ENCODE peak calls at places on chromosomes 6 and 20, in ten cellular contexts. E is GM10248, F is glutamatergic neuron, K is HFF-Myc, U is nephron progenitor cell, C is astrocyte of the spinal cord, I is HCT116, J is AG09309, H is GM13977, B is AG10803. Q is an unnamed sample.

GRCh38 chr6:43669922-43670622 is 17.5 kb downstream of the MRPS18A start:
- DNase-seq in E (peak; percentile 55), F (no peak), H (peak; percentile 45), I (no peak), U (no peak), C (no peak), J (no peak), B (no peak), K (no peak), Q (peak; percentile 34)

GRCh38 chr6:100479180-100480035 is 14.7 kb upstream of the SIM1 start:
- DNase-seq in J (no peak), B (peak; percentile 59), H (no peak), U (no peak), C (peak; percentile 63), I (peak; percentile 54), E (no peak), F (no peak), K (no peak), Q (peak; percentile 66)

GRCh38 chr6:82781805-82782204 is 283.8 kb downstream of the UBE3D start:
- DNase-seq in I (no peak), K (no peak), H (no peak), E (no peak), U (no peak), J (no peak), C (no peak), B (no peak), F (no peak), Q (no peak)

GRCh38 chr6:116253188-116253504 is 729 bp downstream of the TSPYL4 start:
- DNase-seq in J (no peak), U (no peak), F (no peak), C (no peak), B (no peak), I (no peak), K (no peak), E (no peak), H (no peak), Q (no peak)

GRCh38 chr6:21587925-21588811 is 5.4 kb upstream of the SOX4 start:
- DNase-seq in E (peak; percentile 53), C (peak; percentile 64), J (no peak), F (peak; percentile 84), I (peak; percentile 44), K (no peak), H (peak; percentile 53), B (peak; percentile 49), U (peak; percentile 72), Q (peak; percentile 52)

GRCh38 chr20:21557246-21557982 is 43.5 kb upstream of the NKX2-2 start:
- DNase-seq in K (no peak), E (no peak), B (no peak), I (no peak), F (no peak), C (no peak), H (no peak), J (no peak), U (no peak), Q (no peak)

GRCh38 chr6:11974089-11974488 is 38.0 kb upstream of the HIVEP1 start:
- DNase-seq in K (no peak), H (no peak), U (no peak), I (no peak), E (no peak), B (peak; percentile 52), J (peak; percentile 35), F (no peak), C (peak; percentile 27), Q (peak; percentile 25)

GRCh38 chr20:41577129-41578009 is 40.8 kb downstream of the CHD6 start:
- DNase-seq in C (no peak), H (no peak), U (no peak), J (no peak), E (no peak), F (no peak), K (no peak), B (no peak), I (no peak), Q (no peak)

GRCh38 chr6:139686308-139686707 is 311.9 kb upstream of the CITED2 start:
- DNase-seq in F (no peak), C (no peak), B (peak; percentile 51), I (no peak), K (no peak), J (no peak), U (no peak), E (no peak), H (no peak), Q (peak; percentile 48)

GRCh38 chr6:170130771-170131241 is 160.1 kb downstream of the DLL1 start:
- DNase-seq in C (no peak), H (no peak), K (no peak), U (no peak), F (no peak), B (no peak), J (no peak), E (no peak), I (no peak), Q (no peak)

GRCh38 chr6:31340228-31340627 is 16.8 kb downstream of the HLA-B start:
- DNase-seq in C (no peak), K (no peak), U (no peak), E (no peak), J (no peak), I (no peak), B (no peak), H (no peak), F (no peak), Q (no peak)

GRCh38 chr6:17964633-17965032 is 22.8 kb downstream of the KIF13A start:
- DNase-seq in C (no peak), F (no peak), J (no peak), U (no peak), E (no peak), I (no peak), K (no peak), B (peak; percentile 26), H (no peak), Q (no peak)

GRCh38 chr20:24491043-24491756 is 21.8 kb downstream of the SYNDIG1 start:
- DNase-seq in E (no peak), J (no peak), H (no peak), I (no peak), C (peak; percentile 21), F (no peak), K (no peak), B (peak; percentile 16), U (no peak), Q (peak; percentile 7)

GRCh38 chr6:141491684-141492083 is 641.0 kb upstream of the GJE1 start:
- DNase-seq in K (no peak), U (no peak), H (no peak), E (no peak), I (no peak), J (no peak), B (no peak), C (no peak), F (no peak), Q (no peak)

GRCh38 chr6:35096129-35096852 is 44.8 kb downstream of the TCP11 start:
- DNase-seq in B (peak; percentile 84), J (peak; percentile 58), U (no peak), I (peak; percentile 8), C (peak; percentile 66), F (no peak), E (no peak), H (no peak), K (peak; percentile 59), Q (peak; percentile 73)

GRCh38 chr6:113120577-113121285 is 736.4 kb upstream of the MARCKS start:
- DNase-seq in J (peak; percentile 100), B (peak; percentile 99), E (no peak), I (peak; percentile 73), C (peak; percentile 99), U (no peak), H (no peak), F (no peak), K (peak; percentile 79), Q (peak; percentile 88)

GRCh38 chr6:6557504-6557839 is 31.0 kb upstream of the LY86 start:
- DNase-seq in K (no peak), F (no peak), I (no peak), H (no peak), C (no peak), B (no peak), E (no peak), J (no peak), U (no peak), Q (no peak)

DNA sequence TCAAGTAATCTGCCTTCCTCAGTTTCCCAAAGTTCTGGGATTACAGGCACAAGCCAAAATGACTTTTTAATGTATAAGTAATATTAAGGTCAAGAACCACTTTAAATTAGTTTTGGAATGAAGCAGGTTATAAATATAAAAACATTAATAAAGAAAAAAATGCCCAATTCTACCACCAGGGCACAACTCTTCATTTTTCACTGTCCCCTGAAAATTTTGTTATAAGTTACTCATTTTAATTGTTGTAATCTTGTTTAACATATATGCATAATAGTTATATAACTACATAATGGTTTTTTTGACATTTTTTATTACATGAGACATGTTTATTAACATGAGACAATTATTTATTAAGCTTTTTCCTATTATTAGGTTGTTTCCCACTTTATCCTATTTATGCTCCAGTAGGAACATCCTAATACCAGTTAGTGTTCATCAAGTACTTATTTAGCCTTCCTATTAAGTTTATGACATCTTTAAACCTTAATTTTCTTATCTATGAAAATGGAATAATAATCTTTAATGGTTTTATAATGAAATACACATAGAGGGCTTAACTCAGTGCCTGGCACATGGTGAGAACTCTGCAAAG is 182.1 kb upstream of the SCGN start:
- DNase-seq in I (no peak), J (no peak), U (no peak), H (no peak), F (no peak), K (no peak), C (no peak), E (no peak), B (no peak), Q (no peak)
- TF ChIP-seq CTCF in I (no peak), J (no peak), U (peak; percentile 29), H (no peak), F (peak; percentile 75), K (no peak), C (peak; percentile 18), E (no peak), B (peak; percentile 20), Q (peak; percentile 34)

DNA sequence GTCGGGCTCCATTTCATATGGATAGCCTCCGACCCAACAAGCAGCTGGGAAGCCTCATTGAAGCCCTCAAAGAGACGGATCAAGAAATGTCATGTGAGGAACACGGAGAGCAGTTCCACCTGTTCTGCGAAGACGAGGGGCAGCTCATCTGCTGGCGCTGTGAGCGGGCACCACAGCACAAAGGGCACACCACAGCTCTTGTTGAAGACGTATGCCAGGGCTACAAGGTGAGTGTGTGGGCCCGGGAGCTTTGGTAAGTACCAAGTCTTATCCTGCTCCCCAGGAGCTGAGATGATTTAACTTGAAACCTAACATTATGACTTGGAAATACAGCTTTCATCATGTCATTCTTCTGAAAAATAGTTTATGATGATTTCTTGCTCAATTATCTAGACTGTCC is 4.1 kb downstream of the TRIM38 start:
- DNase-seq in B (no peak), K (no peak), C (no peak), U (no peak), I (no peak), F (no peak), H (no peak), J (no peak), E (no peak), Q (no peak)
- TF ChIP-seq CTCF in B (no peak), K (no peak), C (no peak), U (no peak), I (no peak), F (no peak), H (no peak), J (no peak), E (no peak), Q (no peak)

GRCh38 chr20:1437222-1437904 is 29.3 kb downstream of the NSFL1C start:
- DNase-seq in C (peak; percentile 81), F (peak; percentile 83), K (peak; percentile 60), B (peak; percentile 79), H (peak; percentile 75), J (peak; percentile 35), E (peak; percentile 79), U (peak; percentile 78), I (peak; percentile 71), Q (peak; percentile 89)
- TF ChIP-seq CTCF in C (peak; percentile 86), F (peak; percentile 89), K (peak; percentile 89), B (peak; percentile 94), H (peak; percentile 91), J (peak; percentile 85), E (peak; percentile 85), U (peak; percentile 77), I (peak; percentile 85), Q (peak; percentile 95)

GRCh38 chr20:62413896-62414481 is 6.9 kb upstream of the CABLES2 start:
- DNase-seq in C (no peak), H (no peak), K (no peak), U (no peak), E (no peak), F (no peak), B (no peak), J (no peak), I (no peak), Q (no peak)
- TF ChIP-seq CTCF in C (peak; percentile 21), H (no peak), K (peak; percentile 7), U (no peak), E (no peak), F (no peak), B (no peak), J (peak; percentile 18), I (no peak), Q (no peak)